ENCODE peak calls at places on chromosome 20, in six cellular contexts. W is activated T-cell treated with anti-CD3 and anti-CD28 coated beads for 1 hour; Y is stimulated activated CD8-positive, alpha-beta memory T cell treated with anti-CD3 and anti-CD28 coated beads, Interleukin-12 subunit alpha, Interleukin-12 subunit beta, amount 100 ng/mL, for 4 hours; E is immature natural killer cell; D is stimulated activated CD4-positive, alpha-beta T cell treated with anti-CD3 and anti-CD28 coated beads, Interleukin-4, amount 100 ng/mL, for 1 hour; Z is adipocyte. G is an unnamed sample.

GRCh38 chr20:61356171-61356570 is 104.1 kb downstream of the CDH4 start:
- DNase-seq in W (no peak), Y (no peak), E (no peak), D (no peak), Z (no peak), G (no peak)

GRCh38 chr20:30487947-30488926 is 769.2 kb upstream of the DEFB115 start:
- DNase-seq in W (no peak), Y (no peak), E (no peak), D (no peak), Z (no peak), G (no peak)

GRCh38 chr20:43923917-43924316 is 9.3 kb downstream of the TOX2 start:
- DNase-seq in W (no peak), Y (no peak), E (no peak), D (no peak), Z (no peak), G (no peak)

GRCh38 chr20:46169245-46170171 is 51.4 kb downstream of the CD40 start:
- DNase-seq in W (no peak), Y (no peak), E (no peak), D (no peak), Z (no peak), G (no peak)

GRCh38 chr20:8375898-8376297 is 243.8 kb downstream of the PLCB1 start:
- DNase-seq in W (no peak), Y (no peak), E (no peak), D (no peak), Z (peak), G (no peak)

GRCh38 chr20:53643031-53643832 is 49.6 kb upstream of the ZNF217 start:
- DNase-seq in W (peak), Y (peak), E (peak), D (peak), Z (peak), G (peak)

GRCh38 chr20:43691928-43692524 is 25.1 kb downstream of the MYBL2 start:
- DNase-seq in W (peak), Y (no peak), E (peak), D (peak), Z (peak), G (peak)

GRCh38 chr20:57157106-57157691 is 109.2 kb downstream of the BMP7 start:
- DNase-seq in W (no peak), Y (no peak), E (no peak), D (no peak), Z (no peak), G (no peak)

GRCh38 chr20:48015136-48015925 is 230.1 kb upstream of the SULF2 start:
- DNase-seq in W (no peak), Y (no peak), E (no peak), D (no peak), Z (peak), G (peak)

GRCh38 chr20:44901972-44902371 is 7.9 kb upstream of the PABPC1L start:
- DNase-seq in W (no peak), Y (no peak), E (no peak), D (no peak), Z (no peak), G (peak)

GRCh38 chr20:11076434-11076833 is 402.6 kb upstream of the JAG1 start:
- DNase-seq in W (no peak), Y (no peak), E (no peak), D (no peak), Z (no peak), G (no peak)

G was measured in A172.